ENCODE peak calls at places on chromosome 1, in six cellular contexts. U, B, R, A, F and O are unnamed samples.

GRCh38 chr1:150186789-150187559 is 37.3 kb downstream of the PLEKHO1 start:
- DNase-seq in A (peak), F (peak), B (peak), U (no peak), R (no peak), O (no peak)

GRCh38 chr1:211703812-211704566 is 28.6 kb upstream of the NEK2 start:
- DNase-seq in R (no peak), A (peak), U (no peak), F (no peak), B (no peak), O (no peak)

GRCh38 chr1:117268926-117269378 is 58.2 kb upstream of the VTCN1 start:
- DNase-seq in F (no peak), U (no peak), B (no peak), R (peak), A (peak), O (no peak)

GRCh38 chr1:45378184-45378583 is 37.9 kb upstream of the MUTYH start:
- DNase-seq in A (no peak), B (no peak), F (no peak), R (no peak), U (no peak), O (no peak)

GRCh38 chr1:68010094-68010493 is 40.3 kb downstream of the DIRAS3 start:
- DNase-seq in R (no peak), U (no peak), A (peak), B (no peak), F (no peak), O (no peak)

GRCh38 chr1:182260516-182260915 is 131.1 kb downstream of the GLUL start:
- DNase-seq in R (no peak), F (no peak), A (no peak), B (no peak), U (no peak), O (no peak)

GRCh38 chr1:32138965-32139364 is 31.1 kb downstream of the KPNA6 start:
- DNase-seq in U (no peak), B (no peak), F (peak), R (no peak), A (no peak), O (no peak)

GRCh38 chr1:20867062-20867461 is 80.0 kb upstream of the HP1BP3 start:
- DNase-seq in U (no peak), F (no peak), R (no peak), B (no peak), A (no peak), O (no peak)

GRCh38 chr1:23619299-23620188 is 60.2 kb upstream of the ID3 start:
- DNase-seq in A (peak), R (no peak), U (peak), B (peak), F (no peak), O (peak)

GRCh38 chr1:23661887-23662286 is 29.7 kb upstream of the RPL11 start:
- DNase-seq in B (no peak), R (no peak), A (no peak), U (no peak), F (no peak), O (no peak)

GRCh38 chr1:24081190-24081589 is 30.7 kb downstream of the MYOM3 start:
- DNase-seq in R (no peak), B (no peak), F (no peak), A (no peak), U (no peak), O (no peak)

GRCh38 chr1:42777860-42778259 is 6.9 kb upstream of the TMEM269 start:
- DNase-seq in A (peak), U (no peak), F (peak), R (no peak), B (peak), O (no peak)

GRCh38 chr1:183339556-183340167 is 78.5 kb downstream of the NMNAT2 start:
- DNase-seq in A (peak), U (no peak), R (no peak), B (no peak), F (no peak), O (no peak)

GRCh38 chr1:151837197-151837596 is 2.4 kb downstream of the C2CD4D start:
- DNase-seq in A (no peak), R (no peak), F (no peak), B (no peak), U (no peak), O (no peak)

GRCh38 chr1:236151739-236152424 is 9.5 kb downstream of the GPR137B start:
- DNase-seq in A (no peak), B (no peak), F (no peak), U (no peak), R (no peak), O (no peak)

GRCh38 chr1:219304227-219305226 is 130.8 kb downstream of the LYPLAL1 start:
- DNase-seq in U (no peak), F (no peak), B (no peak), R (no peak), A (peak), O (no peak)

GRCh38 chr1:153985341-153985912 is 712 bp downstream of the RAB13 start:
- DNase-seq in A (no peak), U (no peak), F (no peak), R (no peak), B (peak), O (no peak)

GRCh38 chr1:84797603-84798002 is 95.4 kb downstream of the LPAR3 start:
- DNase-seq in U (no peak), R (no peak), A (no peak), F (no peak), B (no peak), O (no peak)

GRCh38 chr1:2466834-2467554 is 9.1 kb upstream of the PLCH2 start:
- DNase-seq in F (no peak), U (no peak), B (peak), R (peak), A (peak), O (peak)

GRCh38 chr1:164823486-164824279 is 264.7 kb downstream of the PBX1 start:
- DNase-seq in R (no peak), U (no peak), F (no peak), B (no peak), A (no peak), O (no peak)

GRCh38 chr1:43071241-43071640 is 100.8 kb downstream of the EBNA1BP2 start:
- DNase-seq in B (no peak), F (no peak), U (no peak), A (no peak), R (no peak), O (no peak)

GRCh38 chr1:190179817-190180216 is 297.8 kb downstream of the BRINP3 start:
- DNase-seq in F (peak), A (no peak), U (no peak), B (no peak), R (no peak), O (no peak)

GRCh38 chr1:85612704-85613361 is 32.3 kb downstream of the CCN1 start:
- DNase-seq in U (peak), A (no peak), F (peak), B (peak), R (no peak), O (no peak)

GRCh38 chr1:24463756-24464377 is 38.8 kb upstream of the RCAN3 start:
- DNase-seq in F (no peak), A (no peak), U (no peak), B (no peak), R (peak), O (no peak)

GRCh38 chr1:13737388-13737787 is 37.4 kb downstream of the PRDM2 start:
- DNase-seq in R (no peak), A (no peak), U (no peak), B (no peak), F (no peak), O (no peak)

GRCh38 chr1:99766378-99766800 is at the start of gene FRRS1:
- DNase-seq in U (peak), B (peak), A (peak), R (peak), F (peak), O (peak)
- TF ChIP-seq TAF1 in U (peak), B (peak), A (no peak), R (peak), F (peak), O (peak)

DNA sequence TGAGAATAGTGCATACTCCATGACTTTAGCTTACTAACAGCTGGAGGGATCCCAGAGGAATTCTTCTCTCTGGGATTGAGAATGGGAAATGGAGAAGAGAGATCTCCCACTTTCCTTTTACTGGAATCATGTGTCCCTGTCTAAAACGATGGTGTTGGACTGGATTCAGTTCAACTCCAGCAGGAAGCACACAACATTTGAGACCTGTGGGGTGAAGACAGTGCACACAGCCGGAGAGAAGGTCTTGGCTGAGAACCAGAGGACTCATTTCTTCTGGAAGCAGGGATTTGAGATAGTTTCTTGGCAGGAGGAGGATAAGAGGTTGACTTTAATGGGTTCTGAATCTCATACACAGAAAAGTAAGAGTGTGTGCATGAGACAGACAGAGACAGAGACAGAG is 58.6 kb downstream of the TRABD2B start:
- DNase-seq in B (no peak), F (no peak), U (no peak), R (no peak), A (no peak), O (no peak)
- TF ChIP-seq POLR2AphosphoS5 in B (no peak), F (no peak), U (no peak), R (no peak), A (no peak), O (no peak)

GRCh38 chr1:206128192-206128591 is 11.0 kb upstream of the AVPR1B start:
- DNase-seq in F (no peak), U (no peak), B (no peak), R (no peak), A (no peak), O (no peak)
- TF ChIP-seq TAF1 in F (no peak), U (no peak), B (no peak), R (no peak), A (no peak), O (no peak)

DNA sequence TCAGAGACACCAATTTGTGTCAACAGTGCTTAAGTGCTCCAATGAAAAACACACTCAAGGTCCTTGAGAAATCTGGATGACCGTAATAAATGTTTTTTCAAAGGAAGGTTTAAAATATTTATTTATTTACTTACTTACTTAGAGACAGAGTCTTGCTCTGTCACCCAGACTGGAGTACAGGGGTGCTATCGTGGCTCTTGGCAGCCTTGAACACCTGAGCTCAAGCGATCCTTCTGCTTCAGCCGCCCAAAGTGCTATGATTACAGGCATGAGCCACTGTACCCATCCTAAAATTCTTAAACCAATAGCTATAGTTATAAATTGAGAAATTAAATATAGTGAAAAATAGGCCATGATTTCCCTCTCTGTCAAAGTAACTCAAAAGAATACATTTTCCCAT is 17.3 kb upstream of the ERICH3 start:
- DNase-seq in B (no peak), U (no peak), F (no peak), R (no peak), A (no peak), O (no peak)
- TF ChIP-seq POLR2AphosphoS5 in B (no peak), U (no peak), F (no peak), R (no peak), A (no peak), O (no peak)

GRCh38 chr1:29471487-29472313 is 235.4 kb downstream of the PTPRU start:
- DNase-seq in U (no peak), F (peak), B (no peak), R (no peak), A (peak), O (no peak)
- TF ChIP-seq TAF1 in U (no peak), F (peak), B (no peak), R (no peak), A (no peak), O (no peak)

GRCh38 chr1:26029864-26030481 is 8.4 kb downstream of the EXTL1 start:
- DNase-seq in F (no peak), B (peak), U (no peak), R (no peak), A (no peak), O (no peak)

GRCh38 chr1:26031196-26031902 is 9.8 kb downstream of the EXTL1 start:
- DNase-seq in R (no peak), B (no peak), A (no peak), F (no peak), U (no peak), O (no peak)

GRCh38 chr1:26027716-26028489 is 6.3 kb downstream of the EXTL1 start:
- DNase-seq in F (no peak), R (no peak), A (no peak), U (no peak), B (peak), O (no peak)

GRCh38 chr1:26028490-26028980 is 7.0 kb downstream of the EXTL1 start:
- DNase-seq in A (no peak), B (no peak), F (peak), R (no peak), U (no peak), O (no peak)

GRCh38 chr1:26029054-26029863 is 7.7 kb downstream of the EXTL1 start:
- DNase-seq in A (no peak), F (no peak), U (no peak), R (no peak), B (peak), O (no peak)
- TF ChIP-seq POLR2AphosphoS5 in A (no peak), F (no peak), U (no peak), R (no peak), B (no peak), O (no peak)

GRCh38 chr1:209876091-209876800 is 48.5 kb downstream of the UTP25 start:
- DNase-seq in B (no peak), F (no peak), A (no peak), U (no peak), R (no peak), O (no peak)
- TF ChIP-seq TAF1 in B (no peak), F (no peak), A (no peak), U (no peak), R (no peak), O (no peak)

DNA sequence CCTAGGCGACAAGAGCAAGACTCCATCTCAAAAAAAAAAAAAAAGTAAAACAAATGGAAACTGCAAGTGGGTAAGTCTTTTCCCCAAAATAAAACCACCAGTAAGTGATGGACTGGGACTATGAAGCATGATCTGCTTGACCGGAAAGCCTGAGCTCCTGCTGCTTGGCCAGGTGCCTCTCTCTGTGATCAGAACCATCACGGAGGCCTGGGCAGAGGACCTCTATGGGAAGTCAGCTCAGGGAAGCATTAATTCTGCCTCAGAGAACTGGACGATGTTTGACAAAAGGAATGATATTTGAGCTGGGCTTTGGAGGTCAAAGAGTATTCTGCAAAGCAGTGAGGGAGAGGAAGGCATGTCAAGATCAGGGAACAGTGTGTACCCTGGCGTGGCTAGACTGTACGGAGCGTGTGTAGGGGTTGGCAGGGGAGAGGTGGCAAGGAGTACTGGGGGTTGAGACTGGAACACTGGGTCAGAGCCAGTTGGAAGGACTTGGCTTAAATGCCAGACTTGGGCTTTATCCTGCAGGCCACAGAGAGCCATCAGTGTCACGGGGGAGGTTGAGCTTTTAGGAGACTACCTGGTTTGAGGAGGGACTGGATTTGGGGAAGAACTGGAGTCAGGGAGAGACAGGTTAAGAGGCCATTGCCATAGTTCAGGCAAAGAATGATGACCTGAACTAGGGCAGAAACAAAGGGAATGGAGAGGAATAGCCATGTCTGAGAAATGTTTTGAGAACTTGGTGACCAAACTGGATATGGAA is 16.4 kb downstream of the ATP1A2 start:
- DNase-seq in U (no peak), A (no peak), B (no peak), F (peak), R (no peak), O (no peak)
- TF ChIP-seq POLR2AphosphoS5 in U (no peak), A (no peak), B (no peak), F (no peak), R (no peak), O (no peak)

GRCh38 chr1:98049370-98050115 is 128.7 kb upstream of the DPYD start:
- DNase-seq in R (no peak), B (no peak), A (peak), U (no peak), F (no peak), O (no peak)
- TF ChIP-seq TAF1 in R (no peak), B (no peak), A (no peak), U (no peak), F (no peak), O (no peak)

GRCh38 chr1:11851171-11851570 is 3.6 kb upstream of the NPPA start:
- DNase-seq in R (no peak), B (no peak), F (no peak), U (no peak), A (no peak), O (no peak)
- TF ChIP-seq POLR2AphosphoS5 in R (no peak), B (no peak), F (no peak), U (no peak), A (no peak), O (no peak)